ENCODE peak calls at places on chromosomes 11 and 22, in six cellular contexts. H is left ventricle myocardium inferior, B is fibroblast of pulmonary artery, T is AG04449, R is HCT116, F is cardiac fibroblast. X is an unnamed sample.

GRCh38 chr11:103806130-103806900 is 230.1 kb upstream of the DDI1 start:
- DNase-seq in H (no peak), B (peak), T (no peak), R (no peak), F (peak), X (no peak)

GRCh38 chr11:127042445-127042844 is 41.9 kb upstream of the KIRREL3 start:
- DNase-seq in H (no peak), B (no peak), T (peak), R (no peak), F (no peak), X (no peak)

GRCh38 chr11:102722804-102723203 is 1.9 kb downstream of the MMP8 start:
- DNase-seq in H (no peak), B (no peak), T (no peak), R (no peak), F (no peak), X (no peak)

GRCh38 chr11:112249871-112250590 is 10.6 kb downstream of the PLET1 start:
- DNase-seq in H (no peak), B (no peak), T (no peak), R (no peak), F (peak), X (no peak)

GRCh38 chr22:26725012-26725676 is 67.8 kb downstream of the MIAT start:
- DNase-seq in H (no peak), B (no peak), T (no peak), R (no peak), F (no peak), X (no peak)

GRCh38 chr11:71988050-71988449 is 10.7 kb upstream of the IL18BP start:
- DNase-seq in H (no peak), B (peak), T (peak), R (no peak), F (peak), X (no peak)

GRCh38 chr11:12160231-12160630 is 49.8 kb downstream of the MICAL2 start:
- DNase-seq in H (no peak), B (no peak), T (no peak), R (no peak), F (no peak), X (no peak)

GRCh38 chr11:59550842-59551650 is 39.7 kb downstream of the OR4D9 start:
- DNase-seq in H (peak), B (peak), T (peak), R (peak), F (peak), X (peak)

GRCh38 chr11:128830836-128831780 is 36.0 kb downstream of the KCNJ1 start:
- DNase-seq in H (peak), B (peak), T (peak), R (peak), F (peak), X (peak)

GRCh38 chr11:287821-288327 is 1.1 kb upstream of the PGGHG start:
- DNase-seq in H (peak), B (no peak), T (no peak), R (no peak), F (no peak), X (no peak)

GRCh38 chr22:45968751-45969413 is 8.1 kb downstream of the WNT7B start:
- DNase-seq in H (no peak), B (peak), T (peak), R (peak), F (peak), X (no peak)

GRCh38 chr11:4090258-4090657 is 4.3 kb upstream of the RRM1 start:
- DNase-seq in H (no peak), B (no peak), T (no peak), R (no peak), F (no peak), X (no peak)

GRCh38 chr11:118476676-118477075 is 40.4 kb downstream of the KMT2A start:
- DNase-seq in H (no peak), B (no peak), T (no peak), R (no peak), F (no peak), X (no peak)

GRCh38 chr11:73280606-73281005 is 8.5 kb downstream of the P2RY6 start:
- DNase-seq in H (no peak), B (no peak), T (no peak), R (no peak), F (no peak), X (no peak)

GRCh38 chr22:43171607-43172006 is 15.3 kb downstream of the TTLL12 start:
- DNase-seq in H (no peak), B (no peak), T (no peak), R (no peak), F (no peak), X (no peak)

GRCh38 chr11:111604392-111605009 is 2.3 kb downstream of the SIK2 start:
- DNase-seq in H (no peak), B (peak), T (no peak), R (peak), F (peak), X (peak)

GRCh38 chr22:20429254-20430100 is 8.1 kb downstream of the SCARF2 start:
- DNase-seq in H (peak), B (no peak), T (no peak), R (no peak), F (no peak), X (peak)

GRCh38 chr11:89381094-89381493 is 110.1 kb downstream of the NOX4 start:
- DNase-seq in H (no peak), B (peak), T (peak), R (no peak), F (peak), X (no peak)

GRCh38 chr11:94740083-94740974 is 27.8 kb upstream of the AMOTL1 start:
- DNase-seq in H (peak), B (peak), T (no peak), R (no peak), F (peak), X (peak)

GRCh38 chr22:49803667-49804375 is 23.9 kb downstream of the BRD1 start:
- DNase-seq in H (no peak), B (no peak), T (no peak), R (no peak), F (no peak), X (no peak)

GRCh38 chr11:124724854-124725718 is 14.7 kb upstream of the NRGN start:
- DNase-seq in H (no peak), B (no peak), T (no peak), R (no peak), F (no peak), X (peak)

GRCh38 chr11:112519749-112520148 is 259.1 kb upstream of the PLET1 start:
- DNase-seq in H (no peak), B (no peak), T (no peak), R (no peak), F (no peak), X (no peak)

GRCh38 chr22:24324137-24324536 is 53.5 kb downstream of the SPECC1L start:
- DNase-seq in H (no peak), B (no peak), T (no peak), R (no peak), F (no peak), X (no peak)

GRCh38 chr11:117375960-117376359 is 48.3 kb downstream of the CEP164 start:
- DNase-seq in H (no peak), B (no peak), T (no peak), R (no peak), F (no peak), X (no peak)

GRCh38 chr11:76978239-76978638 is 56.0 kb upstream of the B3GNT6 start:
- DNase-seq in H (no peak), B (no peak), T (no peak), R (no peak), F (no peak), X (no peak)

GRCh38 chr22:17948101-17948500 is 76.3 kb downstream of the MICAL3 start:
- DNase-seq in H (no peak), B (no peak), T (no peak), R (no peak), F (no peak), X (no peak)

GRCh38 chr11:73716153-73717056 is 44.5 kb downstream of the RAB6A start:
- DNase-seq in H (no peak), B (peak), T (no peak), R (no peak), F (no peak), X (peak)

GRCh38 chr22:46985507-46985882 is 223.0 kb downstream of the TBC1D22A start:
- DNase-seq in H (no peak), B (peak), T (no peak), R (no peak), F (no peak), X (no peak)
- TF ChIP-seq CTCF in H (no peak), B (peak), T (no peak), R (peak), F (no peak), X (no peak)

GRCh38 chr11:96397863-96398262 is 8.1 kb downstream of the JRKL start:
- DNase-seq in H (no peak), B (no peak), T (no peak), R (no peak), F (no peak), X (no peak)
- TF ChIP-seq CTCF in H (no peak), B (no peak), T (no peak), R (no peak), F (no peak), X (no peak)

DNA sequence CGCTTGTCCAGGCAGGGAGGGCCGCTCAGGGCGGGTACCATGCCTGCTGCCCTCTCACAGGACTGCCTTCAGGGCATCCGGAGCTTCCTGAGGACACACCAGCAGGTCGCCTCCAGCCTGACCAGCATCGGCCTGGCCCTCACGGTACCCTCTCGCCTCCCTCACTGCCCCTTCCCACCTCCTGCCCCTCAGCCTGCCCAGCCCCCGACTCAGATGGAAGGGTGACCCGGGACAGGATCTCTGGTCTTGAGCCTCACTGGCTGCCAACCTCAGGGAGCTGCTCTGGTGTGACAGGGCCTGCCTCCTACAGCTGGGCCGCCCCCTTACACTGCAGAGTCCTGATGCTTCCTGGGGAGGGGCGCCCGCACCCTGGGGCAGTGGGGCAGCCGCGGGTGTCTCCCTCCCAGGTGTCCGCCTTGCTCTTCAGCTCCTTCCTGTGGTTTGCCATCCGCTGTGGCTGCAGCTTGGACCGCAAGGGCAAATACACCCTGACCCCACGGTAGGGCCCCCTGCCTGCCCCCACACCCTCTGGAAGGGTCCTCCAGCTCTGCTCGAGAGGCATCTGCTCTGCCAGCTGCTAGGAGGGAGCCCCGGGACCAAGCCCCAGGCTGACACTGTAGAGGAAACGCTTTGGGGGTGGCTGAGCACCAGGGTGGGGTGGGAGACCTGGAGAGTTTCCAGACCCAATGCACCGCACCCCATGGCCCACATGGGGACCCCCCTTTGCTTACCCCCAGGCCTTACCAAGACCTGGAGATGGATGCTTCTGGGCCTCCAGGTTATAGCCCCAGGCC is 14.6 kb downstream of the TSPAN32 start:
- DNase-seq in H (no peak), B (no peak), T (no peak), R (no peak), F (no peak), X (no peak)
- TF ChIP-seq CTCF in H (no peak), B (no peak), T (no peak), R (no peak), F (no peak), X (no peak)

GRCh38 chr11:19428206-19429001 is 187.7 kb upstream of the E2F8 start:
- DNase-seq in H (no peak), B (no peak), T (no peak), R (no peak), F (no peak), X (no peak)
- TF ChIP-seq CTCF in H (no peak), B (no peak), T (no peak), R (no peak), F (peak), X (no peak)

GRCh38 chr11:106133529-106133928 is 56.1 kb downstream of the AASDHPPT start:
- DNase-seq in H (no peak), B (no peak), T (no peak), R (no peak), F (peak), X (peak)
- TF ChIP-seq CTCF in H (peak), B (peak), T (no peak), R (peak), F (peak), X (no peak)

GRCh38 chr11:22244986-22245592 is 52.2 kb downstream of the ANO5 start:
- DNase-seq in H (peak), B (peak), T (no peak), R (peak), F (peak), X (peak)
- TF ChIP-seq CTCF in H (peak), B (peak), T (peak), R (peak), F (peak), X (peak)

DNA sequence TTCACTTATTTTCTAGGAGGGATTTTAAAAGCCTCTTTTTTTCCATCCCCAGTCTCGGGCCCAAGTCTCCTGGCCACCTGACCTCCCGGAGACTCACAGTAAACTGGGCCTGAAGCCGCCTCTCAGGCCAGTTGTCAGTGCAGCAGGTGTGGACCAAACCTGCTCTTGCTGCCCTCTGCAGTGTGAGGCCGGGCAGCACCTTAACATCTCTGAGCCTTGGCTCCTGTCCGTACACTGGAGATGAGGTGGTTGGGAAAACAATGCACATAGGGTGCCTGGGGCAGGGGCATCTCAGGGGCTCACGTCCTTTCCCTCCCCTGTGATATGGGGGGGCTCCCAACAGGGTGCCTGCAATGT is 45.1 kb downstream of the PHF21B start:
- DNase-seq in H (no peak), B (no peak), T (no peak), R (no peak), F (no peak), X (no peak)
- TF ChIP-seq CTCF in H (no peak), B (no peak), T (no peak), R (no peak), F (no peak), X (no peak)

GRCh38 chr22:22380098-22381030 is 128.2 kb downstream of the ZNF280B start:
- DNase-seq in H (no peak), B (no peak), T (no peak), R (no peak), F (no peak), X (peak)
- TF ChIP-seq CTCF in H (no peak), B (no peak), T (no peak), R (peak), F (no peak), X (no peak)

DNA sequence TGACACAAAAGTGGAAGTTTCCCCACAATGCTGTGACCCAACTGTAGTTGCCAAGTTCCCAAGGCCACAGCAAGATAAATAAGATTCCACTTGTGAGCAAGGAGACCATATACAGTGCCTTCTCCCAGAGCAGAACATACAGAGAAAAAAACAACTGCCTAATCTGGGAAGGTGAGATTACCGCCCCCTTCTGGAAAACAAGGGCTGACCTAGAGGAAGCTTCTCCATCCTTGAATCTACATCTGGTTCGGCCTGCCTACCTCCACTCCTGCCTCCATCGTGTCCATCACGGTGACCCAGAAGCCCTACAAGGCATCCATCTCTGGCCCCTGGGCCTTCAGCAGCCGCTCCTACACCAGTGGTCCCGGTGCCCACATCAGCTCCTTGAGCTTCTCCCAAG is 6.1 kb upstream of the RNASEH2C start:
- DNase-seq in H (no peak), B (no peak), T (no peak), R (no peak), F (no peak), X (no peak)
- TF ChIP-seq CTCF in H (peak), B (peak), T (no peak), R (no peak), F (no peak), X (peak)

DNA sequence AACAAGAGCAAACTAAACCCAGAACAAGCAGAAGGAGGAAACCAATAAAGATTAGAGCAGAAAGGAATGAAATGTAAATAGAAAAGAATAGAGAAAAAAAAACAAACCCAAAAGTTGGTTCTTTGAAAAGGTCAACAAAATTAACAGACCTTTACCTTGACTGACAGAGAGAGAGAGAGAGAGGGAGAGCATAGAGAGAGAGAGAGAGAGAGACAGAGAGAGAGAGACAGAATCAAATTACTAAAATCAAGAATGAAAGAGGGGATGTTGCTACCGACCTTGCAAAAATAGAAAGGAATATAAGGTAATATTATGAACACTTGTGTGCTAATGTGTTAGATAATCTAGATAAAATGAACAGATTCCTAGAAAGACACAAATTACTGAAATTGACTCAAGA is 22.6 kb upstream of the AMPD3 start:
- DNase-seq in H (no peak), B (no peak), T (no peak), R (no peak), F (no peak), X (no peak)
- TF ChIP-seq CTCF in H (no peak), B (no peak), T (no peak), R (no peak), F (no peak), X (no peak)

X was measured in GM10248.